ENCODE peak calls at places on chromosomes 1 and 21, in eight cellular contexts. One of them, this sample, is unnamed.

GRCh38 chr21:42360317-42360716 is 6.0 kb downstream of the TFF1 start:
- DNase-seq in memory B cell: no peak
- DNase-seq in HTR-8/SVneo: no peak
- DNase-seq in AG08395: no peak
- DNase-seq in heart right ventricle: no peak
- DNase-seq in HuH-7.5: no peak
- DNase-seq in activated CD8-positive, alpha-beta memory T cell treated with anti-CD3 and anti-CD28 coated beads, Interleukin-2, amount 50 U/mL, for 4 hours: no peak
- DNase-seq in NCI-H1694 treated with DMSO at 0.1 percent for 48 hours: no peak
- DNase-seq in this sample: no peak

GRCh38 chr1:59737638-59738037 is 77.1 kb upstream of the HOOK1 start:
- DNase-seq in heart right ventricle: no peak
- DNase-seq in HTR-8/SVneo: no peak
- DNase-seq in AG08395: no peak
- DNase-seq in activated CD8-positive, alpha-beta memory T cell treated with anti-CD3 and anti-CD28 coated beads, Interleukin-2, amount 50 U/mL, for 4 hours: no peak
- DNase-seq in HuH-7.5: no peak
- DNase-seq in NCI-H1694 treated with DMSO at 0.1 percent for 48 hours: no peak
- DNase-seq in memory B cell: no peak
- DNase-seq in this sample: no peak

GRCh38 chr1:243266231-243266630 is 10.4 kb downstream of the SDCCAG8 start:
- DNase-seq in NCI-H1694 treated with DMSO at 0.1 percent for 48 hours: no peak
- DNase-seq in HTR-8/SVneo: no peak
- DNase-seq in memory B cell: no peak
- DNase-seq in HuH-7.5: no peak
- DNase-seq in AG08395: no peak
- DNase-seq in activated CD8-positive, alpha-beta memory T cell treated with anti-CD3 and anti-CD28 coated beads, Interleukin-2, amount 50 U/mL, for 4 hours: no peak
- DNase-seq in heart right ventricle: no peak
- DNase-seq in this sample: no peak

GRCh38 chr1:154206212-154206611 is at the start of gene CFAP141:
- DNase-seq in HuH-7.5: no peak
- DNase-seq in NCI-H1694 treated with DMSO at 0.1 percent for 48 hours: no peak
- DNase-seq in activated CD8-positive, alpha-beta memory T cell treated with anti-CD3 and anti-CD28 coated beads, Interleukin-2, amount 50 U/mL, for 4 hours: no peak
- DNase-seq in HTR-8/SVneo: no peak
- DNase-seq in heart right ventricle: no peak
- DNase-seq in memory B cell: no peak
- DNase-seq in AG08395: no peak
- DNase-seq in this sample: no peak

GRCh38 chr1:26022994-26023393 is 1.4 kb downstream of the EXTL1 start:
- DNase-seq in memory B cell: no peak
- DNase-seq in HTR-8/SVneo: no peak
- DNase-seq in heart right ventricle: no peak
- DNase-seq in NCI-H1694 treated with DMSO at 0.1 percent for 48 hours: no peak
- DNase-seq in HuH-7.5: no peak
- DNase-seq in AG08395: no peak
- DNase-seq in activated CD8-positive, alpha-beta memory T cell treated with anti-CD3 and anti-CD28 coated beads, Interleukin-2, amount 50 U/mL, for 4 hours: no peak
- DNase-seq in this sample: no peak

GRCh38 chr1:1069711-1070676 is 4.1 kb downstream of the RNF223 start:
- DNase-seq in activated CD8-positive, alpha-beta memory T cell treated with anti-CD3 and anti-CD28 coated beads, Interleukin-2, amount 50 U/mL, for 4 hours: no peak
- DNase-seq in HTR-8/SVneo: no peak
- DNase-seq in AG08395: peak; percentile 15
- DNase-seq in heart right ventricle: no peak
- DNase-seq in NCI-H1694 treated with DMSO at 0.1 percent for 48 hours: no peak
- DNase-seq in HuH-7.5: peak; percentile 80
- DNase-seq in memory B cell: peak; percentile 67
- DNase-seq in this sample: peak; percentile 69

GRCh38 chr1:206513312-206514111 is 6.2 kb downstream of the RASSF5 start:
- DNase-seq in AG08395: peak; percentile 90
- DNase-seq in activated CD8-positive, alpha-beta memory T cell treated with anti-CD3 and anti-CD28 coated beads, Interleukin-2, amount 50 U/mL, for 4 hours: no peak
- DNase-seq in NCI-H1694 treated with DMSO at 0.1 percent for 48 hours: peak; percentile 95
- DNase-seq in HTR-8/SVneo: no peak
- DNase-seq in heart right ventricle: peak; percentile 64
- DNase-seq in memory B cell: no peak
- DNase-seq in HuH-7.5: no peak
- DNase-seq in this sample: no peak

GRCh38 chr1:109399326-109399957 is 1.7 kb upstream of the SORT1 start:
- DNase-seq in heart right ventricle: no peak
- DNase-seq in AG08395: peak; percentile 55
- DNase-seq in HuH-7.5: no peak
- DNase-seq in HTR-8/SVneo: no peak
- DNase-seq in activated CD8-positive, alpha-beta memory T cell treated with anti-CD3 and anti-CD28 coated beads, Interleukin-2, amount 50 U/mL, for 4 hours: no peak
- DNase-seq in NCI-H1694 treated with DMSO at 0.1 percent for 48 hours: peak; percentile 81
- DNase-seq in memory B cell: peak; percentile 21
- DNase-seq in this sample: peak; percentile 50

GRCh38 chr1:42962641-42963377 is 4.1 kb upstream of the SLC2A1 start:
- DNase-seq in heart right ventricle: no peak
- DNase-seq in AG08395: peak; percentile 25
- DNase-seq in NCI-H1694 treated with DMSO at 0.1 percent for 48 hours: no peak
- DNase-seq in memory B cell: no peak
- DNase-seq in HTR-8/SVneo: no peak
- DNase-seq in HuH-7.5: no peak
- DNase-seq in activated CD8-positive, alpha-beta memory T cell treated with anti-CD3 and anti-CD28 coated beads, Interleukin-2, amount 50 U/mL, for 4 hours: no peak
- DNase-seq in this sample: no peak

This sample was measured in germinal center.